ENCODE peak calls at places on chromosomes 7 and 10, in six cellular contexts. One of them, this sample, is unnamed.

GRCh38 chr10:35351021-35351420 is 14.7 kb downstream of the CCNY start:
- DNase-seq in right lobe of liver: no peak
- DNase-seq in BE2C: no peak
- DNase-seq in mucosa of descending colon: no peak
- DNase-seq in HepG2: no peak
- DNase-seq in neural progenitor cell: no peak
- DNase-seq in this sample: no peak

GRCh38 chr10:16904619-16905018 is 87.4 kb upstream of the RSU1 start:
- DNase-seq in HepG2: no peak
- DNase-seq in right lobe of liver: no peak
- DNase-seq in neural progenitor cell: no peak
- DNase-seq in BE2C: no peak
- DNase-seq in mucosa of descending colon: no peak
- DNase-seq in this sample: no peak

GRCh38 chr10:1149793-1150637 is 93.8 kb downstream of the WDR37 start:
- DNase-seq in HepG2: no peak
- DNase-seq in mucosa of descending colon: no peak
- DNase-seq in BE2C: peak
- DNase-seq in neural progenitor cell: no peak
- DNase-seq in right lobe of liver: no peak
- DNase-seq in this sample: no peak

GRCh38 chr10:79089579-79090110 is 20.9 kb downstream of the ZMIZ1 start:
- DNase-seq in mucosa of descending colon: no peak
- DNase-seq in right lobe of liver: no peak
- DNase-seq in BE2C: no peak
- DNase-seq in HepG2: no peak
- DNase-seq in neural progenitor cell: no peak
- DNase-seq in this sample: no peak

GRCh38 chr10:57094965-57095364 is 733.9 kb upstream of the ZWINT start:
- DNase-seq in right lobe of liver: no peak
- DNase-seq in mucosa of descending colon: peak
- DNase-seq in BE2C: no peak
- DNase-seq in neural progenitor cell: no peak
- DNase-seq in HepG2: no peak
- DNase-seq in this sample: no peak

GRCh38 chr7:93551063-93551895 is 23.2 kb downstream of the CALCR start:
- DNase-seq in mucosa of descending colon: no peak
- DNase-seq in neural progenitor cell: peak
- DNase-seq in BE2C: peak
- DNase-seq in right lobe of liver: no peak
- DNase-seq in HepG2: peak
- DNase-seq in this sample: peak

GRCh38 chr10:69638642-69639041 is 8.6 kb downstream of the FAM241B start:
- DNase-seq in HepG2: no peak
- DNase-seq in right lobe of liver: no peak
- DNase-seq in mucosa of descending colon: no peak
- DNase-seq in neural progenitor cell: no peak
- DNase-seq in BE2C: no peak
- DNase-seq in this sample: no peak

GRCh38 chr10:492896-493295 is 196.6 kb downstream of the DIP2C start:
- DNase-seq in right lobe of liver: no peak
- DNase-seq in mucosa of descending colon: no peak
- DNase-seq in HepG2: no peak
- DNase-seq in neural progenitor cell: no peak
- DNase-seq in BE2C: no peak
- DNase-seq in this sample: no peak

GRCh38 chr10:86533328-86533727 is 11.7 kb upstream of the WAPL start:
- DNase-seq in right lobe of liver: no peak
- DNase-seq in mucosa of descending colon: no peak
- DNase-seq in neural progenitor cell: no peak
- DNase-seq in BE2C: no peak
- DNase-seq in HepG2: no peak
- DNase-seq in this sample: no peak

GRCh38 chr7:16647435-16647960 is 1.5 kb downstream of the BZW2 start:
- DNase-seq in HepG2: no peak
- DNase-seq in BE2C: no peak
- DNase-seq in mucosa of descending colon: no peak
- DNase-seq in neural progenitor cell: no peak
- DNase-seq in right lobe of liver: no peak
- DNase-seq in this sample: no peak

GRCh38 chr7:139431459-139431858 is 52.0 kb downstream of the KLRG2 start:
- DNase-seq in BE2C: no peak
- DNase-seq in mucosa of descending colon: no peak
- DNase-seq in neural progenitor cell: peak
- DNase-seq in HepG2: no peak
- DNase-seq in right lobe of liver: no peak
- DNase-seq in this sample: no peak

GRCh38 chr7:75638607-75639070 is 100.1 kb downstream of the HIP1 start:
- DNase-seq in right lobe of liver: peak
- DNase-seq in BE2C: peak
- DNase-seq in HepG2: no peak
- DNase-seq in neural progenitor cell: peak
- DNase-seq in mucosa of descending colon: no peak
- DNase-seq in this sample: no peak

GRCh38 chr10:43202224-43202656 is 64.0 kb downstream of the CSGALNACT2 start:
- DNase-seq in mucosa of descending colon: peak
- DNase-seq in neural progenitor cell: peak
- DNase-seq in right lobe of liver: no peak
- DNase-seq in HepG2: no peak
- DNase-seq in BE2C: peak
- DNase-seq in this sample: no peak

GRCh38 chr10:124078714-124079113 is 14.7 kb downstream of the CHST15 start:
- DNase-seq in HepG2: no peak
- DNase-seq in right lobe of liver: no peak
- DNase-seq in neural progenitor cell: no peak
- DNase-seq in BE2C: no peak
- DNase-seq in mucosa of descending colon: no peak
- DNase-seq in this sample: no peak

GRCh38 chr10:97069576-97070362 is 116.0 kb downstream of the SLIT1 start:
- DNase-seq in BE2C: no peak
- DNase-seq in HepG2: no peak
- DNase-seq in mucosa of descending colon: no peak
- DNase-seq in neural progenitor cell: no peak
- DNase-seq in right lobe of liver: no peak
- DNase-seq in this sample: no peak

GRCh38 chr10:132304756-132305509 is 2.8 kb downstream of the STK32C start:
- DNase-seq in mucosa of descending colon: no peak
- DNase-seq in neural progenitor cell: no peak
- DNase-seq in HepG2: no peak
- DNase-seq in right lobe of liver: no peak
- DNase-seq in BE2C: no peak
- DNase-seq in this sample: no peak

GRCh38 chr7:135239263-135239662 is 5.6 kb downstream of the STRA8 start:
- DNase-seq in right lobe of liver: no peak
- DNase-seq in BE2C: no peak
- DNase-seq in HepG2: no peak
- DNase-seq in mucosa of descending colon: no peak
- DNase-seq in neural progenitor cell: no peak
- DNase-seq in this sample: no peak

GRCh38 chr10:89032141-89032814 is 41.7 kb downstream of the FAS start:
- DNase-seq in HepG2: no peak
- DNase-seq in right lobe of liver: no peak
- DNase-seq in BE2C: no peak
- DNase-seq in mucosa of descending colon: peak
- DNase-seq in neural progenitor cell: no peak
- DNase-seq in this sample: no peak

GRCh38 chr10:683448-684071 is 5.9 kb downstream of the DIP2C start:
- DNase-seq in HepG2: no peak
- DNase-seq in mucosa of descending colon: peak
- DNase-seq in neural progenitor cell: no peak
- DNase-seq in right lobe of liver: no peak
- DNase-seq in BE2C: no peak
- DNase-seq in this sample: no peak

GRCh38 chr10:96967847-96968246 is 135.7 kb downstream of the LCOR start:
- DNase-seq in mucosa of descending colon: no peak
- DNase-seq in BE2C: no peak
- DNase-seq in neural progenitor cell: no peak
- DNase-seq in HepG2: no peak
- DNase-seq in right lobe of liver: no peak
- DNase-seq in this sample: no peak

GRCh38 chr7:37405603-37406122 is 43.0 kb downstream of the ELMO1 start:
- DNase-seq in mucosa of descending colon: no peak
- DNase-seq in BE2C: no peak
- DNase-seq in right lobe of liver: peak
- DNase-seq in neural progenitor cell: no peak
- DNase-seq in HepG2: no peak
- DNase-seq in this sample: no peak

GRCh38 chr7:158579662-158580646 is 7.7 kb downstream of the PTPRN2 start:
- DNase-seq in BE2C: no peak
- DNase-seq in HepG2: peak
- DNase-seq in neural progenitor cell: no peak
- DNase-seq in mucosa of descending colon: no peak
- DNase-seq in right lobe of liver: no peak
- DNase-seq in this sample: no peak

GRCh38 chr7:150756858-150757257 is 19.6 kb downstream of the GIMAP5 start:
- DNase-seq in right lobe of liver: no peak
- DNase-seq in HepG2: no peak
- DNase-seq in neural progenitor cell: peak
- DNase-seq in BE2C: no peak
- DNase-seq in mucosa of descending colon: no peak
- DNase-seq in this sample: no peak

GRCh38 chr7:150356265-150356897 is 12.2 kb upstream of the REPIN1 start:
- DNase-seq in BE2C: no peak
- DNase-seq in neural progenitor cell: peak
- DNase-seq in right lobe of liver: no peak
- DNase-seq in HepG2: peak
- DNase-seq in mucosa of descending colon: no peak
- DNase-seq in this sample: no peak

GRCh38 chr7:74083928-74084721 is 521 bp downstream of the LIMK1 start:
- DNase-seq in right lobe of liver: no peak
- DNase-seq in neural progenitor cell: no peak
- DNase-seq in HepG2: no peak
- DNase-seq in BE2C: peak
- DNase-seq in mucosa of descending colon: peak
- DNase-seq in this sample: no peak

GRCh38 chr7:136086712-136087111 is 109.6 kb upstream of the MTPN start:
- DNase-seq in right lobe of liver: no peak
- DNase-seq in neural progenitor cell: peak
- DNase-seq in BE2C: peak
- DNase-seq in HepG2: peak
- DNase-seq in mucosa of descending colon: no peak
- DNase-seq in this sample: no peak

GRCh38 chr7:47949703-47950102 is 1.4 kb upstream of the PKD1L1 start:
- DNase-seq in BE2C: no peak
- DNase-seq in right lobe of liver: no peak
- DNase-seq in mucosa of descending colon: no peak
- DNase-seq in neural progenitor cell: no peak
- DNase-seq in HepG2: no peak
- DNase-seq in this sample: no peak

GRCh38 chr10:106311590-106311989 is 852.9 kb downstream of the SORCS1 start:
- DNase-seq in mucosa of descending colon: no peak
- DNase-seq in neural progenitor cell: no peak
- DNase-seq in right lobe of liver: no peak
- DNase-seq in HepG2: no peak
- DNase-seq in BE2C: no peak
- DNase-seq in this sample: no peak
- TF ChIP-seq CTCF in mucosa of descending colon: no peak
- TF ChIP-seq CTCF in neural progenitor cell: no peak
- TF ChIP-seq CTCF in right lobe of liver: no peak
- TF ChIP-seq CTCF in HepG2: no peak
- TF ChIP-seq CTCF in BE2C: no peak
- TF ChIP-seq CTCF in this sample: no peak

DNA sequence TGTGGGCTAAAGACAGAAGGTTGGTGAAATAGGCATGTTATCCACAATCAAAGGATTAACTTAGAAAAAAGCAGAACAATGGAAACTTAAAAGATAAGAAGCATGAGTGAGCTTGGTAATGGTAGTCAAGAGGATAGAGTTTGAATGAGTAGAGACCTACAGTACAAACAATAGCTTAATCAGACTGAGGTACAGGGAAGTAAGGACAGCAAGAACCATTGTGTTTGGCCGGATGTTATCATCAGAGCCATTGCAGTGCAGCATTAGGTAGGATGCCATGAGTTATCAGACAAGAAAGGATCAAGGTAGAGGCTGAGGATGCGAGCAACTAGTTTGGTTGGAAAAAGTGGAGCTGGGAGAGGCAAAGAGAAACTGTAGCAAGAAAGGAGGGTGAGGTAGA is 353.3 kb upstream of the VSTM2A start:
- DNase-seq in HepG2: no peak
- DNase-seq in right lobe of liver: no peak
- DNase-seq in BE2C: no peak
- DNase-seq in neural progenitor cell: no peak
- DNase-seq in mucosa of descending colon: no peak
- DNase-seq in this sample: no peak
- H3K4me3 ChIP-seq in HepG2: no peak
- H3K4me3 ChIP-seq in right lobe of liver: no peak
- H3K4me3 ChIP-seq in BE2C: no peak
- H3K4me3 ChIP-seq in neural progenitor cell: no peak
- H3K4me3 ChIP-seq in mucosa of descending colon: no peak
- H3K4me3 ChIP-seq in this sample: no peak

GRCh38 chr10:46534828-46535524 is 21.5 kb downstream of the GPRIN2 start:
- DNase-seq in mucosa of descending colon: peak
- DNase-seq in right lobe of liver: peak
- DNase-seq in neural progenitor cell: no peak
- DNase-seq in BE2C: peak
- DNase-seq in HepG2: no peak
- DNase-seq in this sample: no peak
- TF ChIP-seq CTCF in mucosa of descending colon: no peak
- TF ChIP-seq CTCF in right lobe of liver: no peak
- TF ChIP-seq CTCF in neural progenitor cell: no peak
- TF ChIP-seq CTCF in BE2C: no peak
- TF ChIP-seq CTCF in HepG2: no peak
- TF ChIP-seq CTCF in this sample: no peak

GRCh38 chr10:68301790-68302502 is 29.9 kb upstream of the HNRNPH3 start:
- DNase-seq in HepG2: peak
- DNase-seq in mucosa of descending colon: no peak
- DNase-seq in neural progenitor cell: peak
- DNase-seq in right lobe of liver: no peak
- DNase-seq in BE2C: no peak
- DNase-seq in this sample: peak
- H3K4me3 ChIP-seq in HepG2: no peak
- H3K4me3 ChIP-seq in mucosa of descending colon: no peak
- H3K4me3 ChIP-seq in neural progenitor cell: no peak
- H3K4me3 ChIP-seq in right lobe of liver: no peak
- H3K4me3 ChIP-seq in BE2C: no peak
- H3K4me3 ChIP-seq in this sample: no peak

DNA sequence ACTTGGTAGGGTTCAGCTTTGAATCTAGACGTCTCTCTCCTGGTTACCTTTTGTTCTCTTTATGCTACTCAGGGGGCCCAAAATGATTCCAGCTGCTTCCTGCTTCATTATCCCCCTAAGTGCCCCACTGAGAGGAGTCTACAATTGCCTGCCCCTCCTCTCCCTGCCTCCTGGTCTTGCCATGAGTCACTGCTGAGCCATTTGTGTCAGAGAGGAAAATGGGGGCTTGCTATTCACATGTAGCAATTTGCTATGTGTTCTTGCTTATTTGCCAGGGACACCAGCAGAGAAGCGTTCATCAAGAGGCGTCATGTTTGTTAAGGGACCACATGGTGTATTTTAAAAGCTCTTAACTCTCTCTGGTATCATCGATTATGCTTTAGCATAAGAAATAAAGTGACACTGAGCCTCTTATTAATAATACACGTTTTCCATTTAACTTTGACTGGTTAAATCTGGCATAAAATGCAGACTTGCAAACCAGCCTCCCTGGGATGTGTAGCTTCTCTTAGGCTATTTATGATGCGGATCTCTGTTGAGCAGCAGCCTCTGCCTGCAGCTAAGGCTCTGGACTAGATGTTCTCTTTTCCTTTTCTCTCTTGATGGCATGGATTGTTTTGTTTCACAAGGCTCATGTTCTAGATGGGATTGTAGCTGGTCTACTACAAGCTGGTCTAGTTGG is 239.3 kb downstream of the AUTS2 start:
- DNase-seq in right lobe of liver: no peak
- DNase-seq in BE2C: no peak
- DNase-seq in HepG2: no peak
- DNase-seq in mucosa of descending colon: no peak
- DNase-seq in neural progenitor cell: peak
- DNase-seq in this sample: no peak
- TF ChIP-seq CTCF in right lobe of liver: no peak
- TF ChIP-seq CTCF in BE2C: no peak
- TF ChIP-seq CTCF in HepG2: no peak
- TF ChIP-seq CTCF in mucosa of descending colon: no peak
- TF ChIP-seq CTCF in neural progenitor cell: no peak
- TF ChIP-seq CTCF in this sample: no peak

This sample was measured in LNCaP clone FGC.